ENCODE peak calls at places on chromosomes 11 and 22, in four cellular contexts. One of them, this sample, is unnamed.

GRCh38 chr11:119370486-119371046 is 10.9 kb downstream of the USP2 start:
- DNase-seq in H1: no peak
- DNase-seq in GM12878: no peak
- DNase-seq in K562: no peak
- DNase-seq in this sample: no peak

GRCh38 chr11:48207881-48208280 is 8.7 kb upstream of the OR4B1 start:
- DNase-seq in H1: no peak
- DNase-seq in GM12878: no peak
- DNase-seq in K562: no peak
- DNase-seq in this sample: no peak

GRCh38 chr22:37669586-37669985 is 5.8 kb upstream of the LGALS1 start:
- DNase-seq in H1: no peak
- DNase-seq in GM12878: no peak
- DNase-seq in K562: no peak
- DNase-seq in this sample: no peak

GRCh38 chr22:35539487-35539886 is 1.1 kb upstream of the RASD2 start:
- DNase-seq in K562: no peak
- DNase-seq in GM12878: no peak
- DNase-seq in H1: no peak
- DNase-seq in this sample: no peak

GRCh38 chr11:68333176-68333575 is 20.8 kb downstream of the LRP5 start:
- DNase-seq in GM12878: no peak
- DNase-seq in K562: no peak
- DNase-seq in H1: no peak
- DNase-seq in this sample: no peak

GRCh38 chr11:67496113-67496512 is 9.1 kb downstream of the PITPNM1 start:
- DNase-seq in H1: no peak
- DNase-seq in GM12878: no peak
- DNase-seq in K562: no peak
- DNase-seq in this sample: no peak

GRCh38 chr11:113906038-113906437 is 1.4 kb downstream of the HTR3B start:
- DNase-seq in H1: no peak
- DNase-seq in K562: no peak
- DNase-seq in GM12878: no peak
- DNase-seq in this sample: peak

GRCh38 chr11:120569903-120570302 is 58.4 kb downstream of the GRIK4 start:
- DNase-seq in H1: no peak
- DNase-seq in GM12878: no peak
- DNase-seq in K562: no peak
- DNase-seq in this sample: no peak

GRCh38 chr22:20549232-20549841 is 41.9 kb downstream of the MED15 start:
- DNase-seq in GM12878: no peak
- DNase-seq in H1: no peak
- DNase-seq in K562: no peak
- DNase-seq in this sample: no peak

GRCh38 chr11:57645716-57646085 is 4.0 kb downstream of the YPEL4 start:
- DNase-seq in GM12878: no peak
- DNase-seq in K562: no peak
- DNase-seq in H1: no peak
- DNase-seq in this sample: no peak

GRCh38 chr11:57643802-57644201 is 5.9 kb downstream of the YPEL4 start:
- DNase-seq in H1: no peak
- DNase-seq in K562: no peak
- DNase-seq in GM12878: no peak
- DNase-seq in this sample: no peak

GRCh38 chr11:57646756-57647303 is 2.9 kb downstream of the YPEL4 start:
- DNase-seq in K562: no peak
- DNase-seq in H1: no peak
- DNase-seq in GM12878: no peak
- DNase-seq in this sample: no peak

GRCh38 chr11:57646221-57646620 is 3.5 kb downstream of the YPEL4 start:
- DNase-seq in K562: no peak
- DNase-seq in GM12878: no peak
- DNase-seq in H1: no peak
- DNase-seq in this sample: no peak

DNA sequence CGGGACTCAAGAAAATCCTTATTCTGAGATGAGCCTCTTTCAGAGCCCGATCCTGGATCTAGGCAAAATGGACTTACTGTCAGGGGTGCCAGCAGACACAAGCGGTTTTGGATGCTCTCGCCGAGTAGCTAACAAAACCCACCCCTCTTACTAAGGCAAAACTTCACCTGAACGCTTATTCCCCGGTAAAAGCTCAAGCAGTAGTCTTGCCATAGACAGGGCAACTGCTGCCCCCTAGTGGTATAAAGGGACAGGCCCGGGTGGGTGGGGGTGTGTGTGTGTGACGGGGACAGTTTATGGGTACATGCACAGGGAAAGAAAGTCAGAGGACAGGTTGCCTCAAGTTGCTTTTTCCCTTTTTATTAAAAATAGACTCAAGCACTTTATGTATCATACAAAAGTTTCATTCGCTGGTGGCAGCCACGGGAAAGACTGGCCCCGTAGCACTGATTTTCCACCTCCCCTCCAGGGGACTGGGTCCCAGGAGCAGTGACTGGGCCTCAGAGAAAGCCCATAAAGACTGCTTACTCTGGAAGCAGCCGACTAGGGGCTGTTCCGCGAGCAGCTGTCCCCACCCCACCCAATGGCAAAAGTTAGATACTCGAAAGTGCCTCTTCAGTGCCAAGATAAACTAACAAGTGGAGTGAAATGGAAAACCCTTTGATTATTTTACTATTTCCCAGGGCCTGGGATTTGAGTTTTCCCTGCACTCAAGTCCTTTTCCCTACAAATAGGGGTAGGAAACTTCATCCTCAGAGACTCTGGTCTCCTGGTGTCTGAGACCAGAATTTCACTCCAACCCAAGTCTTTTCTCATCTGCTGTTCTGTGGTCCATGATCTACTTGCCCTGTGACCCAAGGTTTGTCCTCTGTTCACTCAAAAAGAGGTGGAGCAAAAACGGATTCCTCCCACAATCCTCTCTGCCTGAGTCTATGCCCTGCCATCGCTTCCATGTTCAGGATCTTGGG is 4.7 kb downstream of the YPEL4 start:
- DNase-seq in H1: no peak
- DNase-seq in K562: peak
- DNase-seq in GM12878: no peak
- DNase-seq in this sample: peak
- TF ChIP-seq ZNF274 in H1: no peak
- TF ChIP-seq ZNF274 in K562: no peak
- TF ChIP-seq ZNF274 in GM12878: no peak
- TF ChIP-seq ZNF274 in this sample: no peak

DNA sequence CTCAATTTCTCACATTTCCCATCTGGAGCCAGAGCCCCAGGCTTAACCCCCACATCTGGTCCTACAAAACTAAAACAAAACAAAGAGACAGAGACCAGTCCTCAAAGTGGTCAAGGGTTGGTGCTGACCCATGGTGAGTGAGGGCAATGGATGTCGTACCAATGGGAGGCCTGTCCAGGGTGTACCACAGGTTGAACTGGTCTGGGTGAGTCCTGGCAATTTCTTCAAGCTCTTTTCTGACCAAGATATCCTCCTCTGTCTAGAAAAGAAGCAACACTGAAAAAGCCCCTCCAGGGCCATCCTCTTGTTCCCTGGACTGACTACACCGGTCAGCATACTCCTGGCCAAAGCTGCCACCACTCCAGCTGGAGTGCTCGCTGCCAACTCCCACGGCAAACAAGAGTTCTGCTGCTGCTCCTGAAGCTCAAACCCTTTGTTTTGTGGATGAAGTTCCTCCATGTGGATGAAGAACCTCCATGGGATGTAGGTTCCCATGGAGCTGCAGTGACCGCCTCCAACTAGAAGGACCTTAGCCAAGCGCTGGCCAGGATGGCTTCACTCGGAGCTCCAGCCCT is 6.9 kb downstream of the CYB5R2 start:
- DNase-seq in GM12878: no peak
- DNase-seq in K562: no peak
- DNase-seq in H1: no peak
- DNase-seq in this sample: no peak
- TF ChIP-seq ZNF274 in GM12878: no peak
- TF ChIP-seq ZNF274 in K562: no peak
- TF ChIP-seq ZNF274 in H1: no peak
- TF ChIP-seq ZNF274 in this sample: no peak

DNA sequence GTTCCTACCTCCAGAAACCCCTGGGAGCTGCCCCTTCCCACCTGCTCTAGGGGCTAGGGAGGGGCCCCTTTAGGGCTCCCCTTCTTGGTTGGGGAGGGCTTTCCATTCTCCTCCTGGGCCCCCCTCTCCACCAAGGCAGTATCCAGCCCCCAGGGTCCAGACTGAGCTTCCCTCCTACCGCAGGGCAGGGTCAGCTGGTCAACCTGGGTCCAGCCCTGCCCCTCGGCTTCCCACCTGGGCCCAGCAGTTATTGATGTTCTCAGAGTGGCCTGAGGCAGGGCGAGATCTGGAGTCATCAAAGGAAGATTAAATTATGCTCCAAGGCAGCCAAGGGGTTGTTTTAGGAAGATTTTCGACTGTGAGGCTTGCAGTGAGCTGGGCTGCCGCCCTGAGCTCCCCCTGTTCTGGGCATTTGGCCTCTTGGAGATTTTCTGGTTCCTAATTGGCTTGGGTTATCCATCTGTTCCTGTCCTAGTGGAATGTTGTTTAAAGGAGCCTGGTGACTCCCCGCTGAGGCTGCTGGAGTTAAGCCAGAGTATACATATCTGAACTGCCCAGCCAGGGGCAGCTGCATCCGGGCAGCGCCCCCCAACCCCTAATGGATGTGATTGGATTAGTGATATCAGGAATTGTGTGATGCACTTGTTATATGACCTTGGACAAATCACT is 1.8 kb upstream of the SLC22A8 start:
- DNase-seq in H1: no peak
- DNase-seq in GM12878: no peak
- DNase-seq in K562: no peak
- DNase-seq in this sample: no peak
- TF ChIP-seq ZNF274 in H1: no peak
- TF ChIP-seq ZNF274 in GM12878: no peak
- TF ChIP-seq ZNF274 in K562: no peak
- TF ChIP-seq ZNF274 in this sample: no peak

DNA sequence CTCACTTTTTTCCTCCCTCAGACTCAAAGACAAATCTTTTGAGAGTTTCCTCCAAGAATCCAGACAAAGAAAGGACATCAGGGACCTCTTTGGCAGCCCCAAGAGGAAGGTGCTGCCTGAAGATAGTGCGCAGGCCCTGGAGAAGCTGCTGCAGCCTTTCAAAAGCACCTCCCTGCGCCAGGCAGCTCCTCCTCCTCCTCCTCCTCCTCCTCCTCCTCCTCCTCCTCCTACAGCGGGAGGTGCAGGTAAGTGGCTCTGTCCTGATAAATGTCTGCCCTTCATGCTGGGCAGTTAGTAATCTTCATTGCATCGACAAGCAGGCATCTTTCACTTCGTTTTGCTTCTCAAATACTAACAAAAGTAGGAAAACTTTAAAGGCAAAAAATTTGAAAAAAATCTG is 82.8 kb upstream of the PARVA start:
- DNase-seq in GM12878: no peak
- DNase-seq in K562: no peak
- DNase-seq in H1: no peak
- DNase-seq in this sample: no peak
- TF ChIP-seq ZNF274 in GM12878: no peak
- TF ChIP-seq ZNF274 in K562: no peak
- TF ChIP-seq ZNF274 in H1: no peak
- TF ChIP-seq ZNF274 in this sample: no peak

This sample was measured in NT2/D1.